ENCODE peak calls at places on chromosomes 3 and 15, in nine cellular contexts. S is heart left ventricle, R is body of pancreas, Y is testis, U is adrenal gland, F is IMR-90, B is suprapubic skin, P is A549, N is Peyer's patch. I is an unnamed sample.

GRCh38 chr15:43893956-43894355 is 67.2 kb downstream of the WDR76 start:
- DNase-seq in S (peak), R (peak), Y (peak), U (peak), F (no peak), B (no peak), P (no peak), N (no peak), I (no peak)

GRCh38 chr3:43075904-43076661 is 29.8 kb downstream of the POMGNT2 start:
- DNase-seq in S (no peak), R (no peak), Y (no peak), U (no peak), F (no peak), B (no peak), P (no peak), N (no peak), I (no peak)

GRCh38 chr3:37907906-37908305 is 46.2 kb downstream of the CTDSPL start:
- DNase-seq in S (no peak), R (no peak), Y (no peak), U (no peak), F (no peak), B (no peak), P (no peak), N (no peak), I (no peak)

GRCh38 chr3:5565026-5565425 is 377.5 kb downstream of the EDEM1 start:
- DNase-seq in S (no peak), R (no peak), Y (no peak), U (no peak), F (peak), B (no peak), P (no peak), N (no peak), I (no peak)

GRCh38 chr3:100042144-100042543 is 72.2 kb downstream of the FILIP1L start:
- DNase-seq in S (no peak), R (no peak), Y (no peak), U (peak), F (peak), B (no peak), P (peak), N (no peak), I (no peak)

GRCh38 chr3:127542441-127542952 is 48.0 kb downstream of the TPRA1 start:
- DNase-seq in S (no peak), R (peak), Y (no peak), U (no peak), F (no peak), B (no peak), P (no peak), N (peak), I (peak)

GRCh38 chr15:88120021-88120420 is 136.5 kb downstream of the NTRK3 start:
- DNase-seq in S (no peak), R (no peak), Y (no peak), U (no peak), F (no peak), B (no peak), P (no peak), N (no peak), I (no peak)

GRCh38 chr3:51190199-51190598 is 194.9 kb upstream of the MANF start:
- DNase-seq in S (no peak), R (no peak), Y (no peak), U (no peak), F (no peak), B (no peak), P (no peak), N (no peak), I (no peak)

GRCh38 chr15:42385206-42385979 is 26.1 kb downstream of the CAPN3 start:
- DNase-seq in S (no peak), R (peak), Y (peak), U (no peak), F (peak), B (peak), P (peak), N (peak), I (no peak)

GRCh38 chr3:12159227-12159601 is 502 bp upstream of the TIMP4 start:
- DNase-seq in S (no peak), R (no peak), Y (no peak), U (no peak), F (no peak), B (no peak), P (no peak), N (no peak), I (no peak)

GRCh38 chr15:91855684-91856553 is 2.4 kb downstream of the SLCO3A1 start:
- DNase-seq in S (no peak), R (peak), Y (no peak), U (no peak), F (no peak), B (no peak), P (peak), N (no peak), I (no peak)

GRCh38 chr3:153749070-153749610 is 372.1 kb upstream of the ARHGEF26 start:
- DNase-seq in S (no peak), R (no peak), Y (no peak), U (no peak), F (no peak), B (no peak), P (no peak), N (no peak), I (no peak)

GRCh38 chr3:43862992-43863805 is 172.5 kb downstream of the ABHD5 start:
- DNase-seq in S (no peak), R (no peak), Y (no peak), U (no peak), F (no peak), B (no peak), P (no peak), N (peak), I (no peak)

GRCh38 chr15:40069178-40070165 is 30.5 kb upstream of the SRP14 start:
- DNase-seq in S (peak), R (peak), Y (peak), U (peak), F (no peak), B (peak), P (peak), N (peak), I (peak)

GRCh38 chr3:166660962-166661361 is 719.1 kb downstream of the ZBBX start:
- DNase-seq in S (no peak), R (no peak), Y (no peak), U (no peak), F (no peak), B (no peak), P (no peak), N (no peak), I (no peak)

GRCh38 chr15:57668074-57668473 is 38.4 kb upstream of the POLR2M start:
- DNase-seq in S (no peak), R (no peak), Y (no peak), U (no peak), F (no peak), B (no peak), P (no peak), N (no peak), I (no peak)

GRCh38 chr3:110234831-110235230 is 836.8 kb upstream of the NECTIN3 start:
- DNase-seq in S (no peak), R (no peak), Y (no peak), U (no peak), F (peak), B (no peak), P (no peak), N (no peak), I (no peak)

GRCh38 chr3:142987080-142987700 is 14.2 kb upstream of the U2SURP start:
- DNase-seq in S (no peak), R (no peak), Y (no peak), U (no peak), F (peak), B (no peak), P (peak), N (no peak), I (no peak)

GRCh38 chr15:68354923-68355322 is 77.0 kb downstream of the ITGA11 start:
- DNase-seq in S (no peak), R (no peak), Y (no peak), U (no peak), F (peak), B (no peak), P (peak), N (no peak), I (no peak)

GRCh38 chr3:59709702-59710555 is 660.1 kb upstream of the CFAP20DC start:
- DNase-seq in S (peak), R (peak), Y (peak), U (peak), F (no peak), B (peak), P (no peak), N (peak), I (peak)

GRCh38 chr15:70690491-70691281 is 72.7 kb downstream of the UACA start:
- DNase-seq in S (no peak), R (no peak), Y (no peak), U (no peak), F (no peak), B (no peak), P (peak), N (no peak), I (no peak)

GRCh38 chr3:170585937-170586310 is at the start of gene SLC7A14:
- DNase-seq in S (no peak), R (no peak), Y (no peak), U (peak), F (peak), B (no peak), P (no peak), N (no peak), I (no peak)

GRCh38 chr15:22958487-22959280 is 21.5 kb downstream of the CYFIP1 start:
- DNase-seq in S (no peak), R (no peak), Y (no peak), U (no peak), F (no peak), B (peak), P (no peak), N (no peak), I (peak)

GRCh38 chr15:48855501-48856440 is 22.2 kb upstream of the EID1 start:
- DNase-seq in S (no peak), R (peak), Y (peak), U (peak), F (peak), B (no peak), P (peak), N (peak), I (no peak)

GRCh38 chr15:62403164-62403809 is 238.2 kb upstream of the C2CD4B start:
- DNase-seq in S (no peak), R (no peak), Y (no peak), U (no peak), F (peak), B (no peak), P (peak), N (no peak), I (no peak)

GRCh38 chr15:63043391-63044076 is 987 bp downstream of the TPM1 start:
- DNase-seq in S (peak), R (peak), Y (no peak), U (no peak), F (no peak), B (no peak), P (no peak), N (no peak), I (peak)

GRCh38 chr15:72229076-72229946 is 1.7 kb downstream of the PKM start:
- DNase-seq in S (no peak), R (no peak), Y (no peak), U (no peak), F (peak), B (no peak), P (no peak), N (peak), I (no peak)

GRCh38 chr15:39692464-39693327 is 89.9 kb downstream of the FSIP1 start:
- DNase-seq in S (no peak), R (no peak), Y (no peak), U (no peak), F (no peak), B (no peak), P (no peak), N (no peak), I (no peak)

GRCh38 chr3:126389112-126389791 is 5.5 kb upstream of the CFAP100 start:
- DNase-seq in S (peak), R (peak), Y (peak), U (peak), F (peak), B (peak), P (peak), N (peak), I (peak)

GRCh38 chr3:195080125-195080524 is 190.8 kb downstream of the XXYLT1 start:
- DNase-seq in S (no peak), R (no peak), Y (no peak), U (no peak), F (no peak), B (no peak), P (no peak), N (no peak), I (no peak)

GRCh38 chr15:28913171-28913765 is 27.5 kb downstream of the APBA2 start:
- DNase-seq in S (no peak), R (no peak), Y (no peak), U (no peak), F (peak), B (peak), P (peak), N (no peak), I (no peak)

GRCh38 chr3:129027544-129027880 is 26.4 kb downstream of the EFCC1 start:
- DNase-seq in S (no peak), R (no peak), Y (no peak), U (no peak), F (no peak), B (no peak), P (no peak), N (no peak), I (no peak)

GRCh38 chr3:129025691-129026435 is 24.8 kb downstream of the EFCC1 start:
- DNase-seq in S (peak), R (no peak), Y (peak), U (no peak), F (no peak), B (peak), P (no peak), N (no peak), I (no peak)

GRCh38 chr3:129028866-129029265 is 27.8 kb downstream of the EFCC1 start:
- DNase-seq in S (no peak), R (no peak), Y (no peak), U (no peak), F (no peak), B (no peak), P (no peak), N (no peak), I (no peak)

GRCh38 chr3:129025108-129025507 is 24.0 kb downstream of the EFCC1 start:
- DNase-seq in S (no peak), R (no peak), Y (no peak), U (no peak), F (no peak), B (peak), P (no peak), N (no peak), I (no peak)

GRCh38 chr3:129026728-129027543 is 25.8 kb downstream of the EFCC1 start:
- DNase-seq in S (peak), R (peak), Y (peak), U (peak), F (peak), B (peak), P (peak), N (peak), I (peak)
- TF ChIP-seq POLR2A in S (peak), R (peak), Y (no peak), U (peak), F (no peak), B (peak), P (peak), N (no peak), I (peak)

DNA sequence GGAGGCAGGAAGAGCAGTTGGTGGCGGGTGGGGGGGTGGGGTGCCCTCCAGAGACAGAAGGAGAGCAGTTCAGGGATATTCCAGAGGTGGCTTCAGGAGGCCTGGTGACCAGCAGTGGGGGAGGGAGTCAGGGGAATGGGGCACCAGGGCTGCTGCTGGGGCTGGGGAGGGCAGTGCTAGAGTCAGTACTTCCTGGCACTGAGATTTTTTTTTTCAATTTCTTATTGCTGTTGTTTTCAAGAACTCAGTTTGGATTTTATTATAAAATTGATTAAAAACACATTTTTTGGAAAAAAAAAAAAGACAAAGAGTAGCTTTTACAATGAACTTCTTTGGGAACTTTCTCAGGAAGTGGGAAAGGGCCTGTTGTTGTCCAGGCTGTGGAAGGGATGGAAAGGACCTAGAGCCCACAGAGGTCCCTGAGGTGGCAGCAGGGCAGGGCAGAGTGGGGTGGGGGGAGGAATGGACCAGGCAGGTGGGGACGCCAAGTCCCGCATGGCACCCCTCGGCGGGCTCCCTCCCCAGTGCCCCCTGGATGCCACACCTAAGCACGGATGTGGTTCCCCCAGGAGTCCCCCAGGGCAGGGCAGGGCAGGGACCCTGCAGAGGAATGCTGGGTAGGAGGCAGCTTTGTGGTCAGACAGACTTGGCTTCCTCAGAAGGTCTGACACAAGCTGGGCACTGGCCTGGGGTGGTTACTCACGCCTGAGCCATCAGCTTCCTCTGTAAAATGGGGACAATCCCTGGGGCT is 8.5 kb upstream of the ANPEP start:
- DNase-seq in S (no peak), R (no peak), Y (no peak), U (no peak), F (peak), B (peak), P (no peak), N (no peak), I (no peak)
- H3K27ac ChIP-seq in S (no peak), R (no peak), Y (no peak), U (no peak), F (no peak), B (peak), P (peak), N (no peak), I (no peak)

DNA sequence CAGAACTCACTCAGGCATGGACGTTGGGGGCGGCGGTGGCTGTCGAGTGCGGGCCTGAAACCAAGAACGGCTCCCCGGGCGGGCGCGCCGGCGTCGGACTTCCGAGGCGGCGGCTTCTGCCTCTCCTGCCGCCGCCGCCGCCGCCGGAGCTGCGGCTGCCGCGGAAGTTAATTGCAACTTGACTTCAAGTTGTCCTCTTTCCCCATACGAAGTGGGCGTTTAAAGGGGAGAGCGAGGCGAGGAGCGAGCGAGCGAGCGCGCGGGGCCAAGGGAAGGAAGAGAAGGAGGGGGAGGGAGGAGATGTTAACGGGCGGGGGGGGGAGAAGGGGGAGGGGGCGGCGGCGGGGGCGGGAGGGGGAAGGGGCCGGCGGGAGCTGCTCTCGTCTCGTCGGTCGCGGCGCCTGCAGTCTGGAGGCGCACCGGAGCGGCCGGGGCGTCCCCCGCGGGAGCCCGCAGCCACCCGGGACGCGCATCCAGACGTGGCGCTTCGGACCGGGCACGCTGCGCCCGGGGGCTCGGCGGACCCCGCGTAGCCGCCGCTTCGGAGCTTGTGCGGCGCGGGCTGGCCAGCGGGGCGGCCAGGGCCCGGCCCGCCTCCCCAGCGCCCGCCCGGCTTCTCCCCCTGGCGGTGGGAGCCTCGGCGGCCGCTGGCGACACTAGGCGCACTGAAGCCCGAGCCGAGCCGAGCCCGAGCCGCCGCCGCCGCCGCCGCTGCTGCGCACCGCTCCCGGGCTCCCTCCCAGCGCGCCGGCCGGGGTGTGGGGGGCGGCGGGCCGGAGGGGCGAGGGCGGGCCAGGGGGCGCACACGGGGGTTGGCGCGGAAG is 19.7 kb upstream of the SATB1 start:
- DNase-seq in S (peak), R (peak), Y (peak), U (peak), F (peak), B (peak), P (peak), N (peak), I (peak)
- TF ChIP-seq POLR2A in S (no peak), R (no peak), Y (no peak), U (no peak), F (no peak), B (no peak), P (no peak), N (peak), I (peak)

GRCh38 chr3:129673012-129673411 is 66.5 kb upstream of the PLXND1 start:
- DNase-seq in S (no peak), R (no peak), Y (peak), U (peak), F (no peak), B (no peak), P (no peak), N (no peak), I (no peak)
- H3K27ac ChIP-seq in S (peak), R (no peak), Y (no peak), U (no peak), F (no peak), B (no peak), P (peak), N (no peak), I (no peak)

GRCh38 chr15:64151727-64152506 is at the start of gene SNX22:
- DNase-seq in S (peak), R (peak), Y (no peak), U (peak), F (no peak), B (no peak), P (no peak), N (no peak), I (peak)
- TF ChIP-seq POLR2A in S (no peak), R (no peak), Y (no peak), U (no peak), F (no peak), B (no peak), P (no peak), N (no peak), I (no peak)

GRCh38 chr3:58021072-58021959 is 13.1 kb downstream of the FLNB start:
- DNase-seq in S (no peak), R (no peak), Y (no peak), U (no peak), F (no peak), B (no peak), P (no peak), N (no peak), I (no peak)
- H3K27ac ChIP-seq in S (peak), R (peak), Y (peak), U (no peak), F (no peak), B (peak), P (peak), N (no peak), I (peak)

GRCh38 chr15:83112959-83113299 is 5.5 kb downstream of the TM6SF1 start:
- DNase-seq in S (peak), R (no peak), Y (no peak), U (peak), F (no peak), B (no peak), P (no peak), N (no peak), I (no peak)
- TF ChIP-seq POLR2A in S (no peak), R (no peak), Y (no peak), U (no peak), F (no peak), B (no peak), P (no peak), N (no peak), I (no peak)

DNA sequence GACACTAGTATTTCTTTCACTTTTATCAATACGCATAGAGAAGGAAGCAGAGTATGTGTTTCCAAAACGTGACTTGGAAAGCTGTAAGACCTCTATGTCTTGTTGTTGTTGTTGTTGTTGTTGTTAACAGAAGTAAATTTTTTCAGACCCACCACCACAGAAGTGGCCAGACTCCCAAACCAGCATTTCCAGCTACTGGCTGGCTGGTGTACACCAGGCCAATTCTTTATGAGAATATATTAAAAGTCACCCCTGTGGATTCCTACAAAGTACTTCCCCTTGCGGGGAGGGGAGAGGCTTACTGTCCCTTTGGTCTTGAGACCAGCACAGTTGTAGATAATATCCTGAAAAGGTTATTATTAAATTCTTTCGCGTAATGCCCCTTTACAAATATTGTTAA is 1.6 kb upstream of the FOXP1 start:
- DNase-seq in S (no peak), R (peak), Y (peak), U (peak), F (no peak), B (no peak), P (peak), N (no peak), I (no peak)
- H3K27ac ChIP-seq in S (peak), R (peak), Y (peak), U (no peak), F (peak), B (peak), P (peak), N (peak), I (peak)

I was measured in right lobe of liver.